ENCODE peak calls at places on chromosomes 4 and X, in ten cellular contexts. One of them, this sample, is unnamed.

GRCh38 chrX:100207331-100208024 is 202.6 kb downstream of the PCDH19 start:
- DNase-seq in right lobe of liver: no peak
- DNase-seq in brain microvascular endothelial cell: no peak
- DNase-seq in Calu3: no peak
- DNase-seq in NK-92 treated with Interleukin-12 subunit alpha and Interleukin-12 subunit beta, amount 100 ng/mL, for 24 hours: no peak
- DNase-seq in substantia nigra: no peak
- DNase-seq in pons: no peak
- DNase-seq in natural killer cell treated with Interleukin-12 subunit alpha and Interleukin-12 subunit beta and Interleukin-15 and Interleukin-18, amount 100 ng/mL, for 72 hours: no peak
- DNase-seq in MCF 10A: no peak
- DNase-seq in SW480: peak
- DNase-seq in this sample: no peak

GRCh38 chr4:73866236-73866635 is 3.0 kb upstream of the CXCL1 start:
- DNase-seq in right lobe of liver: no peak
- DNase-seq in brain microvascular endothelial cell: no peak
- DNase-seq in Calu3: no peak
- DNase-seq in NK-92 treated with Interleukin-12 subunit alpha and Interleukin-12 subunit beta, amount 100 ng/mL, for 24 hours: no peak
- DNase-seq in substantia nigra: no peak
- DNase-seq in pons: no peak
- DNase-seq in natural killer cell treated with Interleukin-12 subunit alpha and Interleukin-12 subunit beta and Interleukin-15 and Interleukin-18, amount 100 ng/mL, for 72 hours: no peak
- DNase-seq in MCF 10A: no peak
- DNase-seq in SW480: no peak
- DNase-seq in this sample: no peak

GRCh38 chrX:129726307-129727111 is 12.3 kb upstream of the XPNPEP2 start:
- DNase-seq in right lobe of liver: peak
- DNase-seq in brain microvascular endothelial cell: peak
- DNase-seq in Calu3: peak
- DNase-seq in NK-92 treated with Interleukin-12 subunit alpha and Interleukin-12 subunit beta, amount 100 ng/mL, for 24 hours: no peak
- DNase-seq in substantia nigra: peak
- DNase-seq in pons: peak
- DNase-seq in natural killer cell treated with Interleukin-12 subunit alpha and Interleukin-12 subunit beta and Interleukin-15 and Interleukin-18, amount 100 ng/mL, for 72 hours: no peak
- DNase-seq in MCF 10A: peak
- DNase-seq in SW480: peak
- DNase-seq in this sample: peak

GRCh38 chrX:84046403-84046984 is 141.5 kb downstream of the RPS6KA6 start:
- DNase-seq in right lobe of liver: no peak
- DNase-seq in brain microvascular endothelial cell: no peak
- DNase-seq in Calu3: peak
- DNase-seq in NK-92 treated with Interleukin-12 subunit alpha and Interleukin-12 subunit beta, amount 100 ng/mL, for 24 hours: no peak
- DNase-seq in substantia nigra: no peak
- DNase-seq in pons: peak
- DNase-seq in natural killer cell treated with Interleukin-12 subunit alpha and Interleukin-12 subunit beta and Interleukin-15 and Interleukin-18, amount 100 ng/mL, for 72 hours: no peak
- DNase-seq in MCF 10A: peak
- DNase-seq in SW480: peak
- DNase-seq in this sample: peak

GRCh38 chrX:108018659-108019381 is 26.0 kb upstream of the VSIG1 start:
- DNase-seq in right lobe of liver: no peak
- DNase-seq in brain microvascular endothelial cell: no peak
- DNase-seq in Calu3: no peak
- DNase-seq in NK-92 treated with Interleukin-12 subunit alpha and Interleukin-12 subunit beta, amount 100 ng/mL, for 24 hours: no peak
- DNase-seq in substantia nigra: no peak
- DNase-seq in pons: no peak
- DNase-seq in natural killer cell treated with Interleukin-12 subunit alpha and Interleukin-12 subunit beta and Interleukin-15 and Interleukin-18, amount 100 ng/mL, for 72 hours: no peak
- DNase-seq in MCF 10A: no peak
- DNase-seq in SW480: peak
- DNase-seq in this sample: no peak

GRCh38 chrX:2187352-2188115 is 313.2 kb downstream of the DHRSX start:
- DNase-seq in right lobe of liver: no peak
- DNase-seq in brain microvascular endothelial cell: no peak
- DNase-seq in Calu3: no peak
- DNase-seq in NK-92 treated with Interleukin-12 subunit alpha and Interleukin-12 subunit beta, amount 100 ng/mL, for 24 hours: no peak
- DNase-seq in substantia nigra: no peak
- DNase-seq in pons: no peak
- DNase-seq in natural killer cell treated with Interleukin-12 subunit alpha and Interleukin-12 subunit beta and Interleukin-15 and Interleukin-18, amount 100 ng/mL, for 72 hours: no peak
- DNase-seq in MCF 10A: no peak
- DNase-seq in SW480: no peak
- DNase-seq in this sample: no peak

GRCh38 chr4:88793473-88793872 is 95.8 kb upstream of the NAP1L5 start:
- DNase-seq in right lobe of liver: no peak
- DNase-seq in brain microvascular endothelial cell: no peak
- DNase-seq in Calu3: no peak
- DNase-seq in NK-92 treated with Interleukin-12 subunit alpha and Interleukin-12 subunit beta, amount 100 ng/mL, for 24 hours: no peak
- DNase-seq in substantia nigra: no peak
- DNase-seq in pons: no peak
- DNase-seq in natural killer cell treated with Interleukin-12 subunit alpha and Interleukin-12 subunit beta and Interleukin-15 and Interleukin-18, amount 100 ng/mL, for 72 hours: no peak
- DNase-seq in MCF 10A: no peak
- DNase-seq in SW480: no peak
- DNase-seq in this sample: no peak

GRCh38 chrX:153765138-153766079 is 1.4 kb downstream of the PLXNB3 start:
- DNase-seq in right lobe of liver: peak
- DNase-seq in brain microvascular endothelial cell: no peak
- DNase-seq in Calu3: peak
- DNase-seq in NK-92 treated with Interleukin-12 subunit alpha and Interleukin-12 subunit beta, amount 100 ng/mL, for 24 hours: no peak
- DNase-seq in substantia nigra: peak
- DNase-seq in pons: peak
- DNase-seq in natural killer cell treated with Interleukin-12 subunit alpha and Interleukin-12 subunit beta and Interleukin-15 and Interleukin-18, amount 100 ng/mL, for 72 hours: peak
- DNase-seq in MCF 10A: no peak
- DNase-seq in SW480: peak
- DNase-seq in this sample: no peak

GRCh38 chr4:11367371-11367770 is 61.3 kb downstream of the HS3ST1 start:
- DNase-seq in right lobe of liver: no peak
- DNase-seq in brain microvascular endothelial cell: peak
- DNase-seq in Calu3: no peak
- DNase-seq in NK-92 treated with Interleukin-12 subunit alpha and Interleukin-12 subunit beta, amount 100 ng/mL, for 24 hours: no peak
- DNase-seq in substantia nigra: peak
- DNase-seq in pons: peak
- DNase-seq in natural killer cell treated with Interleukin-12 subunit alpha and Interleukin-12 subunit beta and Interleukin-15 and Interleukin-18, amount 100 ng/mL, for 72 hours: no peak
- DNase-seq in MCF 10A: peak
- DNase-seq in SW480: no peak
- DNase-seq in this sample: peak

GRCh38 chr4:98514930-98515809 is 143.2 kb downstream of the TSPAN5 start:
- DNase-seq in right lobe of liver: no peak
- DNase-seq in brain microvascular endothelial cell: peak
- DNase-seq in Calu3: no peak
- DNase-seq in NK-92 treated with Interleukin-12 subunit alpha and Interleukin-12 subunit beta, amount 100 ng/mL, for 24 hours: no peak
- DNase-seq in substantia nigra: no peak
- DNase-seq in pons: no peak
- DNase-seq in natural killer cell treated with Interleukin-12 subunit alpha and Interleukin-12 subunit beta and Interleukin-15 and Interleukin-18, amount 100 ng/mL, for 72 hours: no peak
- DNase-seq in MCF 10A: no peak
- DNase-seq in SW480: no peak
- DNase-seq in this sample: no peak

GRCh38 chrX:102712967-102713677 is 874 bp downstream of the GPRASP2 start:
- DNase-seq in right lobe of liver: peak
- DNase-seq in brain microvascular endothelial cell: peak
- DNase-seq in Calu3: peak
- DNase-seq in NK-92 treated with Interleukin-12 subunit alpha and Interleukin-12 subunit beta, amount 100 ng/mL, for 24 hours: no peak
- DNase-seq in substantia nigra: peak
- DNase-seq in pons: peak
- DNase-seq in natural killer cell treated with Interleukin-12 subunit alpha and Interleukin-12 subunit beta and Interleukin-15 and Interleukin-18, amount 100 ng/mL, for 72 hours: no peak
- DNase-seq in MCF 10A: peak
- DNase-seq in SW480: peak
- DNase-seq in this sample: peak

GRCh38 chr4:156805696-156806095 is 165.9 kb downstream of the PDGFC start:
- DNase-seq in right lobe of liver: no peak
- DNase-seq in brain microvascular endothelial cell: no peak
- DNase-seq in Calu3: peak
- DNase-seq in NK-92 treated with Interleukin-12 subunit alpha and Interleukin-12 subunit beta, amount 100 ng/mL, for 24 hours: no peak
- DNase-seq in substantia nigra: no peak
- DNase-seq in pons: no peak
- DNase-seq in natural killer cell treated with Interleukin-12 subunit alpha and Interleukin-12 subunit beta and Interleukin-15 and Interleukin-18, amount 100 ng/mL, for 72 hours: no peak
- DNase-seq in MCF 10A: peak
- DNase-seq in SW480: no peak
- DNase-seq in this sample: no peak

GRCh38 chr4:6598641-6599040 is 23.7 kb downstream of the MAN2B2 start:
- DNase-seq in right lobe of liver: no peak
- DNase-seq in brain microvascular endothelial cell: no peak
- DNase-seq in Calu3: no peak
- DNase-seq in NK-92 treated with Interleukin-12 subunit alpha and Interleukin-12 subunit beta, amount 100 ng/mL, for 24 hours: no peak
- DNase-seq in substantia nigra: no peak
- DNase-seq in pons: no peak
- DNase-seq in natural killer cell treated with Interleukin-12 subunit alpha and Interleukin-12 subunit beta and Interleukin-15 and Interleukin-18, amount 100 ng/mL, for 72 hours: no peak
- DNase-seq in MCF 10A: no peak
- DNase-seq in SW480: no peak
- DNase-seq in this sample: no peak

GRCh38 chr4:101332424-101332823 is 14.9 kb downstream of the PPP3CA start:
- DNase-seq in right lobe of liver: no peak
- DNase-seq in brain microvascular endothelial cell: no peak
- DNase-seq in Calu3: no peak
- DNase-seq in NK-92 treated with Interleukin-12 subunit alpha and Interleukin-12 subunit beta, amount 100 ng/mL, for 24 hours: no peak
- DNase-seq in substantia nigra: no peak
- DNase-seq in pons: no peak
- DNase-seq in natural killer cell treated with Interleukin-12 subunit alpha and Interleukin-12 subunit beta and Interleukin-15 and Interleukin-18, amount 100 ng/mL, for 72 hours: no peak
- DNase-seq in MCF 10A: no peak
- DNase-seq in SW480: no peak
- DNase-seq in this sample: no peak

GRCh38 chr4:131764730-131765129 is 1384.4 kb upstream of the PCDH10 start:
- DNase-seq in right lobe of liver: peak
- DNase-seq in brain microvascular endothelial cell: no peak
- DNase-seq in Calu3: no peak
- DNase-seq in NK-92 treated with Interleukin-12 subunit alpha and Interleukin-12 subunit beta, amount 100 ng/mL, for 24 hours: no peak
- DNase-seq in substantia nigra: no peak
- DNase-seq in pons: no peak
- DNase-seq in natural killer cell treated with Interleukin-12 subunit alpha and Interleukin-12 subunit beta and Interleukin-15 and Interleukin-18, amount 100 ng/mL, for 72 hours: no peak
- DNase-seq in MCF 10A: no peak
- DNase-seq in SW480: no peak
- DNase-seq in this sample: no peak

GRCh38 chr4:13559414-13559813 is 15.1 kb upstream of the NKX3-2 start:
- DNase-seq in right lobe of liver: no peak
- DNase-seq in brain microvascular endothelial cell: peak
- DNase-seq in Calu3: no peak
- DNase-seq in NK-92 treated with Interleukin-12 subunit alpha and Interleukin-12 subunit beta, amount 100 ng/mL, for 24 hours: no peak
- DNase-seq in substantia nigra: no peak
- DNase-seq in pons: no peak
- DNase-seq in natural killer cell treated with Interleukin-12 subunit alpha and Interleukin-12 subunit beta and Interleukin-15 and Interleukin-18, amount 100 ng/mL, for 72 hours: no peak
- DNase-seq in MCF 10A: peak
- DNase-seq in SW480: peak
- DNase-seq in this sample: no peak

GRCh38 chr4:54172156-54172555 is 56.9 kb upstream of the PDGFRA start:
- DNase-seq in right lobe of liver: no peak
- DNase-seq in brain microvascular endothelial cell: no peak
- DNase-seq in Calu3: no peak
- DNase-seq in NK-92 treated with Interleukin-12 subunit alpha and Interleukin-12 subunit beta, amount 100 ng/mL, for 24 hours: no peak
- DNase-seq in substantia nigra: no peak
- DNase-seq in pons: no peak
- DNase-seq in natural killer cell treated with Interleukin-12 subunit alpha and Interleukin-12 subunit beta and Interleukin-15 and Interleukin-18, amount 100 ng/mL, for 72 hours: no peak
- DNase-seq in MCF 10A: no peak
- DNase-seq in SW480: no peak
- DNase-seq in this sample: no peak

GRCh38 chr4:14165253-14165942 is 537.9 kb upstream of the BOD1L1 start:
- DNase-seq in right lobe of liver: no peak
- DNase-seq in brain microvascular endothelial cell: no peak
- DNase-seq in Calu3: no peak
- DNase-seq in NK-92 treated with Interleukin-12 subunit alpha and Interleukin-12 subunit beta, amount 100 ng/mL, for 24 hours: no peak
- DNase-seq in substantia nigra: no peak
- DNase-seq in pons: peak
- DNase-seq in natural killer cell treated with Interleukin-12 subunit alpha and Interleukin-12 subunit beta and Interleukin-15 and Interleukin-18, amount 100 ng/mL, for 72 hours: no peak
- DNase-seq in MCF 10A: no peak
- DNase-seq in SW480: no peak
- DNase-seq in this sample: no peak

GRCh38 chr4:111267786-111268185 is 644.9 kb upstream of the PITX2 start:
- DNase-seq in right lobe of liver: no peak
- DNase-seq in brain microvascular endothelial cell: no peak
- DNase-seq in Calu3: no peak
- DNase-seq in NK-92 treated with Interleukin-12 subunit alpha and Interleukin-12 subunit beta, amount 100 ng/mL, for 24 hours: no peak
- DNase-seq in substantia nigra: no peak
- DNase-seq in pons: no peak
- DNase-seq in natural killer cell treated with Interleukin-12 subunit alpha and Interleukin-12 subunit beta and Interleukin-15 and Interleukin-18, amount 100 ng/mL, for 72 hours: no peak
- DNase-seq in MCF 10A: no peak
- DNase-seq in SW480: no peak
- DNase-seq in this sample: no peak

GRCh38 chrX:13428055-13428786 is 108.4 kb upstream of the ATXN3L start:
- DNase-seq in right lobe of liver: no peak
- DNase-seq in brain microvascular endothelial cell: peak
- DNase-seq in Calu3: no peak
- DNase-seq in NK-92 treated with Interleukin-12 subunit alpha and Interleukin-12 subunit beta, amount 100 ng/mL, for 24 hours: no peak
- DNase-seq in substantia nigra: no peak
- DNase-seq in pons: no peak
- DNase-seq in natural killer cell treated with Interleukin-12 subunit alpha and Interleukin-12 subunit beta and Interleukin-15 and Interleukin-18, amount 100 ng/mL, for 72 hours: no peak
- DNase-seq in MCF 10A: peak
- DNase-seq in SW480: no peak
- DNase-seq in this sample: peak

GRCh38 chr4:61783050-61783449 is 582.9 kb downstream of the ADGRL3 start:
- DNase-seq in right lobe of liver: no peak
- DNase-seq in brain microvascular endothelial cell: no peak
- DNase-seq in Calu3: no peak
- DNase-seq in NK-92 treated with Interleukin-12 subunit alpha and Interleukin-12 subunit beta, amount 100 ng/mL, for 24 hours: no peak
- DNase-seq in substantia nigra: no peak
- DNase-seq in pons: no peak
- DNase-seq in natural killer cell treated with Interleukin-12 subunit alpha and Interleukin-12 subunit beta and Interleukin-15 and Interleukin-18, amount 100 ng/mL, for 72 hours: no peak
- DNase-seq in MCF 10A: peak
- DNase-seq in SW480: no peak
- DNase-seq in this sample: no peak

GRCh38 chr4:87574996-87575395 is 33.3 kb upstream of the DSPP start:
- DNase-seq in right lobe of liver: no peak
- DNase-seq in brain microvascular endothelial cell: no peak
- DNase-seq in Calu3: no peak
- DNase-seq in NK-92 treated with Interleukin-12 subunit alpha and Interleukin-12 subunit beta, amount 100 ng/mL, for 24 hours: no peak
- DNase-seq in substantia nigra: no peak
- DNase-seq in pons: no peak
- DNase-seq in natural killer cell treated with Interleukin-12 subunit alpha and Interleukin-12 subunit beta and Interleukin-15 and Interleukin-18, amount 100 ng/mL, for 72 hours: no peak
- DNase-seq in MCF 10A: peak
- DNase-seq in SW480: no peak
- DNase-seq in this sample: no peak

GRCh38 chr4:123120473-123120872 is 198.1 kb upstream of the NUDT6 start:
- DNase-seq in right lobe of liver: no peak
- DNase-seq in brain microvascular endothelial cell: peak
- DNase-seq in Calu3: no peak
- DNase-seq in NK-92 treated with Interleukin-12 subunit alpha and Interleukin-12 subunit beta, amount 100 ng/mL, for 24 hours: no peak
- DNase-seq in substantia nigra: no peak
- DNase-seq in pons: no peak
- DNase-seq in natural killer cell treated with Interleukin-12 subunit alpha and Interleukin-12 subunit beta and Interleukin-15 and Interleukin-18, amount 100 ng/mL, for 72 hours: no peak
- DNase-seq in MCF 10A: peak
- DNase-seq in SW480: peak
- DNase-seq in this sample: no peak

GRCh38 chrX:75226280-75226679 is 47.6 kb upstream of the UPRT start:
- DNase-seq in right lobe of liver: no peak
- DNase-seq in brain microvascular endothelial cell: no peak
- DNase-seq in Calu3: no peak
- DNase-seq in NK-92 treated with Interleukin-12 subunit alpha and Interleukin-12 subunit beta, amount 100 ng/mL, for 24 hours: no peak
- DNase-seq in substantia nigra: no peak
- DNase-seq in pons: no peak
- DNase-seq in natural killer cell treated with Interleukin-12 subunit alpha and Interleukin-12 subunit beta and Interleukin-15 and Interleukin-18, amount 100 ng/mL, for 72 hours: no peak
- DNase-seq in MCF 10A: no peak
- DNase-seq in SW480: no peak
- DNase-seq in this sample: no peak